ENCODE peak calls at places on chromosomes 2 and 18, in eight cellular contexts. Z is heart left ventricle; U is effector memory CD4-positive, alpha-beta T cell; F is MM.1S; P is GM06990; H is uterus; Q is small intestine; B is fibroblast of mammary gland. R is an unnamed sample.
A peak's percentile ranks its signal among the peaks of the same experiment; 100 is the strongest.

GRCh38 chr2:212649646-212650045 is 111.0 kb upstream of the ERBB4 start:
- DNase-seq in Z (no peak), U (no peak), F (no peak), P (no peak), H (no peak), Q (no peak), B (no peak), R (peak; percentile 54)

GRCh38 chr2:9094117-9094516 is 90.6 kb upstream of the MBOAT2 start:
- DNase-seq in Z (no peak), U (no peak), F (no peak), P (no peak), H (no peak), Q (no peak), B (no peak), R (no peak)

GRCh38 chr2:237714690-237715458 is 83.7 kb upstream of the RBM44 start:
- DNase-seq in Z (no peak), U (no peak), F (no peak), P (no peak), H (peak; percentile 73), Q (no peak), B (no peak), R (peak; percentile 79)

GRCh38 chr2:120395221-120395620 is 49.3 kb downstream of the INHBB start:
- DNase-seq in Z (no peak), U (no peak), F (no peak), P (no peak), H (no peak), Q (no peak), B (no peak), R (no peak)

GRCh38 chr2:177264539-177265385 is at the start of gene NFE2L2:
- DNase-seq in Z (peak; percentile 96), U (peak; percentile 89), F (peak; percentile 91), P (peak; percentile 94), H (peak; percentile 94), Q (peak; percentile 96), B (peak; percentile 84), R (peak; percentile 68)

GRCh38 chr2:73850009-73850408 is 21.2 kb downstream of the STAMBP start:
- DNase-seq in Z (no peak), U (no peak), F (no peak), P (no peak), H (no peak), Q (no peak), B (no peak), R (no peak)

GRCh38 chr18:59918320-59918755 is 18.5 kb downstream of the PMAIP1 start:
- DNase-seq in Z (peak; percentile 27), U (no peak), F (no peak), P (peak; percentile 75), H (no peak), Q (peak; percentile 75), B (peak; percentile 55), R (peak; percentile 52)

GRCh38 chr2:174597347-174598047 is at the start of gene WIPF1:
- DNase-seq in Z (peak; percentile 20), U (peak; percentile 61), F (peak; percentile 90), P (peak; percentile 76), H (no peak), Q (peak; percentile 61), B (peak; percentile 90), R (peak; percentile 75)

GRCh38 chr2:54581326-54582039 is 125.4 kb downstream of the SPTBN1 start:
- DNase-seq in Z (no peak), U (no peak), F (peak; percentile 25), P (peak; percentile 65), H (no peak), Q (no peak), B (no peak), R (no peak)

GRCh38 chr2:109135572-109136185 is 6.7 kb downstream of the SH3RF3 start:
- DNase-seq in Z (no peak), U (no peak), F (no peak), P (no peak), H (no peak), Q (no peak), B (no peak), R (peak; percentile 82)

GRCh38 chr2:19580830-19581229 is 222.4 kb upstream of the OSR1 start:
- DNase-seq in Z (peak; percentile 5), U (no peak), F (no peak), P (no peak), H (no peak), Q (no peak), B (peak; percentile 30), R (no peak)

GRCh38 chr2:25335204-25335603 is 6.5 kb downstream of the DNMT3A start:
- DNase-seq in Z (no peak), U (no peak), F (no peak), P (no peak), H (no peak), Q (no peak), B (no peak), R (no peak)

GRCh38 chr2:72131916-72132841 is 15.5 kb downstream of the CYP26B1 start:
- DNase-seq in Z (peak; percentile 4), U (no peak), F (no peak), P (no peak), H (peak; percentile 9), Q (no peak), B (no peak), R (no peak)

GRCh38 chr2:33153008-33153407 is 206.3 kb downstream of the LTBP1 start:
- DNase-seq in Z (no peak), U (no peak), F (no peak), P (no peak), H (no peak), Q (no peak), B (peak; percentile 92), R (no peak)

GRCh38 chr18:48655460-48655859 is 116.6 kb downstream of the CTIF start:
- DNase-seq in Z (no peak), U (no peak), F (no peak), P (no peak), H (no peak), Q (no peak), B (no peak), R (no peak)

GRCh38 chr18:78652001-78652545 is 327.5 kb upstream of the SALL3 start:
- DNase-seq in Z (no peak), U (no peak), F (no peak), P (no peak), H (no peak), Q (no peak), B (no peak), R (no peak)

GRCh38 chr2:163812926-163813520 is 77.2 kb upstream of the FIGN start:
- DNase-seq in Z (no peak), U (no peak), F (no peak), P (no peak), H (no peak), Q (no peak), B (no peak), R (no peak)

GRCh38 chr2:200756618-200757321 is 54.9 kb upstream of the BZW1 start:
- DNase-seq in Z (no peak), U (no peak), F (no peak), P (no peak), H (no peak), Q (peak; percentile 48), B (peak; percentile 86), R (no peak)

GRCh38 chr2:168550670-168551069 is 94.6 kb downstream of the CERS6 start:
- DNase-seq in Z (peak; percentile 26), U (no peak), F (no peak), P (no peak), H (no peak), Q (no peak), B (no peak), R (no peak)

GRCh38 chr2:200383380-200384110 is 77.1 kb downstream of the SPATS2L start:
- DNase-seq in Z (no peak), U (no peak), F (peak; percentile 82), P (peak; percentile 48), H (no peak), Q (peak; percentile 80), B (peak; percentile 77), R (peak; percentile 49)

GRCh38 chr2:7432426-7432825 is 515.2 kb downstream of the RNF144A start:
- DNase-seq in Z (no peak), U (no peak), F (no peak), P (no peak), H (no peak), Q (no peak), B (no peak), R (no peak)

GRCh38 chr2:7429733-7430132 is 512.5 kb downstream of the RNF144A start:
- DNase-seq in Z (no peak), U (no peak), F (no peak), P (no peak), H (no peak), Q (no peak), B (no peak), R (no peak)

GRCh38 chr2:7430869-7431641 is 513.8 kb downstream of the RNF144A start:
- DNase-seq in Z (peak; percentile 45), U (no peak), F (no peak), P (peak; percentile 62), H (no peak), Q (peak; percentile 23), B (no peak), R (no peak)

GRCh38 chr2:7428444-7429204 is 511.4 kb downstream of the RNF144A start:
- DNase-seq in Z (no peak), U (no peak), F (no peak), P (no peak), H (no peak), Q (no peak), B (no peak), R (no peak)

GRCh38 chr2:7430421-7430868 is 513.2 kb downstream of the RNF144A start:
- DNase-seq in Z (no peak), U (no peak), F (no peak), P (no peak), H (no peak), Q (peak; percentile 20), B (no peak), R (no peak)
- H3K4me3 ChIP-seq in Z (no peak overlapping the region), U (peak overlapping the region; percentile 48), F (no peak overlapping the region), P (no peak overlapping the region), H (no peak overlapping the region), Q (no peak overlapping the region), B (no peak overlapping the region), R (no peak overlapping the region)

GRCh38 chr2:129877795-129878775 is 101.4 kb upstream of the RAB6C start:
- DNase-seq in Z (no peak), U (no peak), F (peak; percentile 13), P (no peak), H (peak; percentile 70), Q (peak; percentile 8), B (peak; percentile 52), R (peak; percentile 52)
- H3K4me3 ChIP-seq in Z (peak overlapping the region; percentile 22), U (peak overlapping the region; percentile 39), F (no peak overlapping the region), P (peak overlapping the region; percentile 50), H (peak overlapping the region; percentile 46), Q (peak overlapping the region; percentile 11), B (peak overlapping the region; percentile 22), R (peak overlapping the region; percentile 76)

DNA sequence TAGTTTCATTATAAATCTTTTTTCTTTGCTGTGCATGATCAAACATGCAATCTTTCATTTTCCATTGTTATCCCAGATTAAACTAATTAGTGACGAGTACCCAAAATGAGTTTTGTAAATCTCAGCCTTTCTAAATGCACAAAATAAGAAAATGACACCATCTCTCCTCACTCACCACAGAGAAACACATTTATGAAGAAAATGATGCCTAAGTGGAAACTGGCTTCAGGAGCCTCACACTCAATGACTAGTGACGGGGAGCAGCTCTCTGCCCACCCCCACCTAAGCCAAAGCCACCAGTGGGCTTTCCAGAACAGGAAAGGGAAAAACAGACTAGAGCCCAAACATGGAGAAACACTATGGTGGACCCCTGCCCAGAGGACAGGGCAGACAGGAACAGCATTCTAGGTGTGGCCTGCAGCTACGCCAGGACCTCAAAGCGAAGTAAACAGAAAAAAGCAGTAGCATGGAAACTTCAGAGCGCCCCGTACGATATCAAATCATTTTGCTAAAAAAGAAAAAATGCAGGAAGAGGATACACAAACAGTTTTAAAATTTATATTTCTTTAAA is 113.5 kb downstream of the RBMS1 start:
- DNase-seq in Z (no peak), U (no peak), F (no peak), P (no peak), H (no peak), Q (no peak), B (no peak), R (no peak)
- H3K4me3 ChIP-seq in Z (no peak overlapping the region), U (no peak overlapping the region), F (no peak overlapping the region), P (no peak overlapping the region), H (no peak overlapping the region), Q (no peak overlapping the region), B (no peak overlapping the region), R (no peak overlapping the region)

GRCh38 chr2:11496311-11496710 is 30.4 kb upstream of the E2F6 start:
- DNase-seq in Z (no peak), U (no peak), F (no peak), P (no peak), H (peak; percentile 13), Q (no peak), B (no peak), R (no peak)
- H3K4me3 ChIP-seq in Z (no peak overlapping the region), U (no peak overlapping the region), F (no peak overlapping the region), P (no peak overlapping the region), H (no peak overlapping the region), Q (no peak overlapping the region), B (no peak overlapping the region), R (no peak overlapping the region)